ENCODE peak calls at places on chromosomes 7 and 10, in seven cellular contexts. O is mucosa of descending colon, N is heart left ventricle, U is neural progenitor cell, Z is prostate gland, F is sigmoid colon, M is GM23248. A is an unnamed sample. For H3K4me1, the result is how much of the 10 kb centered on the place peaks cover.

GRCh38 chr10:110504111-110504735 is 6.5 kb downstream of the DUSP5 start:
- DNase-seq in M (peak), F (peak), U (no peak), Z (no peak), N (peak), O (no peak), A (no peak)

GRCh38 chr10:93235686-93236085 is 162.0 kb downstream of the CYP26A1 start:
- DNase-seq in N (no peak), M (peak), Z (no peak), U (no peak), O (no peak), F (no peak), A (no peak)

GRCh38 chr7:149224352-149224751 is 15.1 kb upstream of the ZNF212 start:
- DNase-seq in Z (no peak), M (no peak), U (no peak), O (no peak), N (no peak), F (no peak), A (no peak)

GRCh38 chr7:35722054-35722849 is 27.3 kb upstream of the HERPUD2 start:
- DNase-seq in M (no peak), N (no peak), O (no peak), U (no peak), Z (no peak), F (no peak), A (peak)

GRCh38 chr7:99258501-99258900 is 14.1 kb upstream of the MYH16 start:
- DNase-seq in M (peak), F (no peak), O (no peak), N (no peak), U (no peak), Z (no peak), A (no peak)

GRCh38 chr10:101052285-101052684 is 9.5 kb upstream of the KAZALD1 start:
- DNase-seq in Z (no peak), O (no peak), U (no peak), N (no peak), M (peak), F (no peak), A (no peak)

GRCh38 chr7:50838675-50839377 is 56.1 kb upstream of the GRB10 start:
- DNase-seq in M (peak), Z (no peak), F (no peak), O (no peak), N (peak), U (no peak), A (no peak)

GRCh38 chr10:21159669-21160068 is 262.6 kb upstream of the NEBL start:
- DNase-seq in F (no peak), M (no peak), Z (no peak), O (no peak), U (no peak), N (no peak), A (no peak)

GRCh38 chr10:106467506-106467905 is 697.0 kb downstream of the SORCS1 start:
- DNase-seq in M (no peak), O (no peak), N (no peak), F (no peak), Z (no peak), U (no peak), A (no peak)

GRCh38 chr7:2266911-2267310 is 24.9 kb downstream of the NUDT1 start:
- DNase-seq in O (no peak), M (peak), F (no peak), N (no peak), U (no peak), Z (no peak), A (no peak)

GRCh38 chr7:137408096-137408495 is 64.6 kb upstream of the PTN start:
- DNase-seq in N (no peak), Z (no peak), U (no peak), F (no peak), M (no peak), O (no peak), A (no peak)

DNA sequence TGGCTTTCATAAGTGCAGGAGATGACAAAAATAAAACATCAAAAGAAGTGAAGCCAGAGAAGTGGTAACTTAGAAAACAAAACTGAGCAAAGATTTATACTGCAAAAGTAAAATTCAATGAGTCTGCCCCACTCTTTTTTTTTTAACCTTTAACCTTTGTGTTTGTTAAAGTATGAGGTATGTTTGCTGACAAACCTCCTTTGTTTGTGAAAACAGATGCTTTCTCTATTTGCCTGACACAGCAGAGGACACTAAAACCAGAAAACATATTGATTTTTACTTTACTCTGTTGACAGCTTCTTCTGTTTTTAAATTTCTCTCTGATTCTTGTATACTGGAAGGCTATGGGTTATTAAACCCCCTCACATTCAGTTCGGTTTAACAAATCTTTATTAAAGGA is 57.6 kb downstream of the SGMS1 start:
- DNase-seq in O (no peak), F (no peak), M (no peak), Z (no peak), U (no peak), N (no peak), A (no peak)
- H3K4me1 ChIP-seq in O (under half), F (under half), M (under half), Z (under half), U (under half), N (under half), A (under half)

GRCh38 chr7:10934292-10934691 is 39.4 kb upstream of the PHF14 start:
- DNase-seq in F (no peak), O (no peak), U (no peak), M (peak), Z (no peak), N (no peak), A (no peak)
- H3K4me1 ChIP-seq in F (under half), O (under half), U (under half), M (under half), Z (under half), N (under half), A (under half)

GRCh38 chr10:79207096-79207357 is 138.3 kb downstream of the ZMIZ1 start:
- DNase-seq in M (no peak), N (no peak), U (no peak), F (no peak), Z (no peak), O (no peak), A (no peak)

GRCh38 chr10:79208251-79208983 is 138.9 kb upstream of the PPIF start:
- DNase-seq in O (no peak), N (no peak), F (no peak), U (no peak), M (no peak), Z (no peak), A (no peak)

GRCh38 chr10:79203833-79204232 is 135.1 kb downstream of the ZMIZ1 start:
- DNase-seq in N (no peak), U (no peak), M (no peak), Z (no peak), O (no peak), F (no peak), A (no peak)

GRCh38 chr10:79207726-79208125 is 139.0 kb downstream of the ZMIZ1 start:
- DNase-seq in U (no peak), N (no peak), Z (no peak), M (no peak), O (no peak), F (no peak), A (no peak)

DNA sequence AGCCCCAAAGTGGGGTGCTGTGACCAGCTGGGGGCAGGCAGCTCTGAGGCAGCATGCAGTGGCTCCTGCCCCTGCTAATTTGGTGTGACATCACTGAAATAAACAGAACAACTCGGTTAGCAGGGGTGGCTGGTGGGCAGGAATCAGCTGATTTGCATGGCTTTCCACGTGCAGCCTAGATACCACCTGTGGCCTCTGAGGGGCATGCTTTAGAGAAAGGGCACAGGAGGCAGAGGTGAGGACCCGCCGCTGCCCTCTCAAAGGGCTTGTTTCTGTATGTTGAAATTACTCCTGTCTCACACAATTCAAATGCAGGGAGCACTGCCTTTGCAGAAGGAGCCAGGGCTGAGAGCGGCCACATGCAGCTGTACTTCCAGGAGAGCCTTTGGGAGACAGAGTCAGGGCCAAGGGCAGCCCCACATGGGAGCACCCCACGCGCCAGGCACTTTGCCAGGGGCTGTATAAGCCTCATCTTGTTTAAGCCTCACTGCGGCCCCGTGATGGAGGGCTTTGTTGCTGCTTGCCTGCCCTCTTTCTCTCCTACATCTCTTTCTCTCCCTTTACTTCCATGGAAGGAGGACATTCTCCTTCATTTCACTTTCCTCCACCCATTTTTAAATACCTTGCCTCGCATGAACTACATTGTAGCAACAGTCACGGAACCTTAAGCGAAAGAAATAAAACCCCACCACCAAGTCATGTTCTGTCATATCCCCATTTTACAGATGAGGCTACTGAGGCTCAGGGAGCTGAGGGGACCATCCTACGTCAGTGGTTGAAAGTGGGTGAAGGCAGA is 137.7 kb downstream of the ZMIZ1 start:
- DNase-seq in F (no peak), Z (no peak), U (no peak), O (no peak), N (no peak), M (no peak), A (no peak)
- H3K4me1 ChIP-seq in F (under half), Z (under half), U (under half), O (under half), N (under half), M (under half), A (under half)

GRCh38 chr7:45035371-45035770 is 35.4 kb downstream of the CCM2 start:
- DNase-seq in Z (no peak), N (no peak), M (no peak), F (no peak), U (no peak), O (no peak), A (no peak)
- H3K4me1 ChIP-seq in Z (under half), N (under half), M (under half), F (under half), U (under half), O (under half), A (under half)

DNA sequence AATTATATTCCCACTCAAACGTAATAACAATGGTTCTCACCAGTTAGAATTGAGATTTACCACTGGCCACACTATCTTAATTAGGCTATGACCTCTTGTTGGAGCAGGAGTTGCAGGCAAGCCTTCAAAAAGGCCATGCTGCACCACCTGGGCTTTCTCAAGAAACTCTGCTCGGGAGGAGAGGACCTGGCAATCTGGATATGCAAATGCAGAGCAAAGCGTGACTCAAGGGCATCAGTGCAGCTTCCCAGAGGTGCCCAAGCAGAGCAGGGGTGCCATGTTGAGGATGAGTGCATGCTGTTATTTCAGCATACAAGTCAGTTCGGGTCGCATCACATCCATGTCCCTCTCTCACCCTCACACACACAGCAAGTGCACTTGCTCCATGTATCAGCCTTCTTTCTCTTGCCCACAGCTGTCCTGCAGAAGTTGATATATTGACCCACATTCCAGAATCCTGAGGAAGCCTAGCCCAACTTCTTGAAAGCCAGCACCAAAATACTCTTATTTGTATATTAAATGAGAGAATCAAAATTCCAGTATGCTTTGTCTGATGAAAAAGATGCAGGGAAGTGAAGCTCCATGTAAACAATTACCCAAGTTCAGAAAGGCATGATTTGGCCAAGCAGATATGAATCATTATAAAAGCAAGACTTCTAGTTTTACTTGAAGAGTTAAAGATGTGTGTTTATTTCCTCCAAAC is 55.7 kb upstream of the IL6 start:
- DNase-seq in U (no peak), M (peak), N (no peak), O (no peak), F (no peak), Z (no peak), A (no peak)
- H3K4me1 ChIP-seq in U (under half), M (under half), N (under half), O (under half), F (under half), Z (under half), A (under half)

GRCh38 chr7:134483296-134483695 is 24.4 kb upstream of the AKR1B1 start:
- DNase-seq in Z (no peak), U (no peak), M (no peak), N (no peak), F (no peak), O (no peak), A (no peak)
- H3K4me1 ChIP-seq in Z (under half), U (under half), M (under half), N (under half), F (under half), O (under half), A (under half)

GRCh38 chr10:29699621-29700020 is 64.8 kb upstream of the SVIL start:
- DNase-seq in M (no peak), O (no peak), Z (no peak), U (no peak), N (no peak), F (no peak), A (no peak)
- H3K4me1 ChIP-seq in M (under half), O (under half), Z (under half), U (under half), N (under half), F (under half), A (under half)